ENCODE peak calls at places on chromosome 22, in six cellular contexts. One of them, this sample, is unnamed.

GRCh38 chr22:36865346-36865745 is 4.5 kb downstream of the NCF4 start:
- DNase-seq in BJ: no peak
- DNase-seq in AG08396: no peak
- DNase-seq in iPS DF 19.7: no peak
- DNase-seq in T1000: no peak
- DNase-seq in M059J: no peak
- DNase-seq in this sample: no peak

GRCh38 chr22:40676644-40677043 is 2.6 kb upstream of the MCHR1 start:
- DNase-seq in BJ: no peak
- DNase-seq in AG08396: no peak
- DNase-seq in iPS DF 19.7: no peak
- DNase-seq in T1000: no peak
- DNase-seq in M059J: no peak
- DNase-seq in this sample: no peak

GRCh38 chr22:37509026-37509886 is 10.0 kb downstream of the CARD10 start:
- DNase-seq in BJ: no peak
- DNase-seq in AG08396: no peak
- DNase-seq in iPS DF 19.7: no peak
- DNase-seq in T1000: no peak
- DNase-seq in M059J: no peak
- DNase-seq in this sample: no peak

GRCh38 chr22:30803679-30804078 is 109.0 kb downstream of the OSBP2 start:
- DNase-seq in BJ: no peak
- DNase-seq in AG08396: no peak
- DNase-seq in iPS DF 19.7: no peak
- DNase-seq in T1000: no peak
- DNase-seq in M059J: no peak
- DNase-seq in this sample: no peak

GRCh38 chr22:32389685-32390084 is 22.4 kb downstream of the RTCB start:
- DNase-seq in BJ: no peak
- DNase-seq in AG08396: no peak
- DNase-seq in iPS DF 19.7: no peak
- DNase-seq in T1000: no peak
- DNase-seq in M059J: peak
- DNase-seq in this sample: no peak

GRCh38 chr22:39620924-39621690 is 50.6 kb downstream of the CACNA1I start:
- DNase-seq in BJ: no peak
- DNase-seq in AG08396: no peak
- DNase-seq in iPS DF 19.7: no peak
- DNase-seq in T1000: no peak
- DNase-seq in M059J: no peak
- DNase-seq in this sample: no peak

GRCh38 chr22:24178021-24178431 is 3.3 kb upstream of the SUSD2 start:
- DNase-seq in BJ: no peak
- DNase-seq in AG08396: no peak
- DNase-seq in iPS DF 19.7: no peak
- DNase-seq in T1000: no peak
- DNase-seq in M059J: no peak
- DNase-seq in this sample: no peak

GRCh38 chr22:46508391-46508999 is 28.9 kb downstream of the CELSR1 start:
- DNase-seq in BJ: no peak
- DNase-seq in AG08396: no peak
- DNase-seq in iPS DF 19.7: no peak
- DNase-seq in T1000: no peak
- DNase-seq in M059J: no peak
- DNase-seq in this sample: no peak

GRCh38 chr22:23183107-23183698 is 2.9 kb downstream of the BCR start:
- DNase-seq in BJ: no peak
- DNase-seq in AG08396: peak
- DNase-seq in iPS DF 19.7: peak
- DNase-seq in T1000: no peak
- DNase-seq in M059J: peak
- DNase-seq in this sample: peak

GRCh38 chr22:32378703-32379272 is 21.1 kb downstream of the RFPL3 start:
- DNase-seq in BJ: no peak
- DNase-seq in AG08396: no peak
- DNase-seq in iPS DF 19.7: peak
- DNase-seq in T1000: no peak
- DNase-seq in M059J: peak
- DNase-seq in this sample: peak

GRCh38 chr22:39309881-39310714 is 9.3 kb downstream of the RPL3 start:
- DNase-seq in BJ: no peak
- DNase-seq in AG08396: no peak
- DNase-seq in iPS DF 19.7: no peak
- DNase-seq in T1000: no peak
- DNase-seq in M059J: peak
- DNase-seq in this sample: no peak

GRCh38 chr22:42562282-42562681 is 8.5 kb downstream of the SERHL2 start:
- DNase-seq in BJ: no peak
- DNase-seq in AG08396: no peak
- DNase-seq in iPS DF 19.7: no peak
- DNase-seq in T1000: no peak
- DNase-seq in M059J: no peak
- DNase-seq in this sample: no peak

GRCh38 chr22:40665312-40665711 is 14.0 kb upstream of the MCHR1 start:
- DNase-seq in BJ: peak
- DNase-seq in AG08396: peak
- DNase-seq in iPS DF 19.7: no peak
- DNase-seq in T1000: no peak
- DNase-seq in M059J: peak
- DNase-seq in this sample: no peak

GRCh38 chr22:29096736-29097669 is 24.2 kb downstream of the KREMEN1 start:
- DNase-seq in BJ: no peak
- DNase-seq in AG08396: no peak
- DNase-seq in iPS DF 19.7: no peak
- DNase-seq in T1000: no peak
- DNase-seq in M059J: no peak
- DNase-seq in this sample: no peak

GRCh38 chr22:25067851-25068421 is 115.4 kb downstream of the KIAA1671 start:
- DNase-seq in BJ: no peak
- DNase-seq in AG08396: peak
- DNase-seq in iPS DF 19.7: no peak
- DNase-seq in T1000: no peak
- DNase-seq in M059J: no peak
- DNase-seq in this sample: no peak

GRCh38 chr22:43483669-43484068 is 71.9 kb downstream of the MPPED1 start:
- DNase-seq in BJ: no peak
- DNase-seq in AG08396: no peak
- DNase-seq in iPS DF 19.7: no peak
- DNase-seq in T1000: no peak
- DNase-seq in M059J: no peak
- DNase-seq in this sample: no peak

GRCh38 chr22:42299586-42300285 is 29.3 kb upstream of the TCF20 start:
- DNase-seq in BJ: no peak
- DNase-seq in AG08396: no peak
- DNase-seq in iPS DF 19.7: peak
- DNase-seq in T1000: no peak
- DNase-seq in M059J: no peak
- DNase-seq in this sample: no peak

GRCh38 chr22:44669725-44670027 is 32.3 kb upstream of the PRR5 start:
- DNase-seq in BJ: no peak
- DNase-seq in AG08396: peak
- DNase-seq in iPS DF 19.7: no peak
- DNase-seq in T1000: no peak
- DNase-seq in M059J: no peak
- DNase-seq in this sample: no peak

GRCh38 chr22:20238567-20239062 is 29.5 kb downstream of the RTN4R start:
- DNase-seq in BJ: no peak
- DNase-seq in AG08396: peak
- DNase-seq in iPS DF 19.7: no peak
- DNase-seq in T1000: no peak
- DNase-seq in M059J: peak
- DNase-seq in this sample: peak

GRCh38 chr22:31631381-31631780 is 30.6 kb downstream of the PISD start:
- DNase-seq in BJ: no peak
- DNase-seq in AG08396: peak
- DNase-seq in iPS DF 19.7: no peak
- DNase-seq in T1000: no peak
- DNase-seq in M059J: no peak
- DNase-seq in this sample: no peak

GRCh38 chr22:39908737-39909136 is 7.9 kb downstream of the GRAP2 start:
- DNase-seq in BJ: no peak
- DNase-seq in AG08396: no peak
- DNase-seq in iPS DF 19.7: no peak
- DNase-seq in T1000: no peak
- DNase-seq in M059J: peak
- DNase-seq in this sample: no peak

GRCh38 chr22:40463017-40463631 is 92.7 kb downstream of the SGSM3 start:
- DNase-seq in BJ: no peak
- DNase-seq in AG08396: no peak
- DNase-seq in iPS DF 19.7: no peak
- DNase-seq in T1000: no peak
- DNase-seq in M059J: no peak
- DNase-seq in this sample: no peak

GRCh38 chr22:18998998-18999397 is 62.9 kb upstream of the PRODH start:
- DNase-seq in BJ: no peak
- DNase-seq in AG08396: no peak
- DNase-seq in iPS DF 19.7: peak
- DNase-seq in T1000: no peak
- DNase-seq in M059J: no peak
- DNase-seq in this sample: peak

GRCh38 chr22:40383905-40384304 is 13.5 kb downstream of the SGSM3 start:
- DNase-seq in BJ: no peak
- DNase-seq in AG08396: no peak
- DNase-seq in iPS DF 19.7: no peak
- DNase-seq in T1000: no peak
- DNase-seq in M059J: peak
- DNase-seq in this sample: no peak

GRCh38 chr22:48566741-48567140 is 1260.9 kb downstream of the BRD1 start:
- DNase-seq in BJ: no peak
- DNase-seq in AG08396: no peak
- DNase-seq in iPS DF 19.7: no peak
- DNase-seq in T1000: no peak
- DNase-seq in M059J: no peak
- DNase-seq in this sample: no peak

GRCh38 chr22:49633010-49633324 is 194.7 kb downstream of the BRD1 start:
- DNase-seq in BJ: no peak
- DNase-seq in AG08396: no peak
- DNase-seq in iPS DF 19.7: no peak
- DNase-seq in T1000: no peak
- DNase-seq in M059J: no peak
- DNase-seq in this sample: no peak

GRCh38 chr22:41355895-41356294 is 25.8 kb upstream of the TEF start:
- DNase-seq in BJ: no peak
- DNase-seq in AG08396: no peak
- DNase-seq in iPS DF 19.7: no peak
- DNase-seq in T1000: no peak
- DNase-seq in M059J: no peak
- DNase-seq in this sample: no peak

GRCh38 chr22:42425337-42425988 is 6.7 kb downstream of the NFAM1 start:
- DNase-seq in BJ: no peak
- DNase-seq in AG08396: no peak
- DNase-seq in iPS DF 19.7: no peak
- DNase-seq in T1000: no peak
- DNase-seq in M059J: no peak
- DNase-seq in this sample: no peak

GRCh38 chr22:17869285-17870096 is 95.2 kb upstream of the BID start:
- DNase-seq in BJ: no peak
- DNase-seq in AG08396: no peak
- DNase-seq in iPS DF 19.7: no peak
- DNase-seq in T1000: no peak
- DNase-seq in M059J: no peak
- DNase-seq in this sample: no peak

GRCh38 chr22:44523981-44524759 is 26.1 kb upstream of the RTL6 start:
- DNase-seq in BJ: peak
- DNase-seq in AG08396: peak
- DNase-seq in iPS DF 19.7: no peak
- DNase-seq in T1000: no peak
- DNase-seq in M059J: peak
- DNase-seq in this sample: no peak

GRCh38 chr22:22755778-22756100 is 111.3 kb downstream of the GGTLC2 start:
- DNase-seq in BJ: no peak
- DNase-seq in AG08396: no peak
- DNase-seq in iPS DF 19.7: no peak
- DNase-seq in T1000: no peak
- DNase-seq in M059J: no peak
- DNase-seq in this sample: no peak

GRCh38 chr22:32951807-32952153 is 106.4 kb downstream of the SYN3 start:
- DNase-seq in BJ: no peak
- DNase-seq in AG08396: no peak
- DNase-seq in iPS DF 19.7: no peak
- DNase-seq in T1000: no peak
- DNase-seq in M059J: no peak
- DNase-seq in this sample: no peak

GRCh38 chr22:25777870-25778269 is 35.9 kb downstream of the MYO18B start:
- DNase-seq in BJ: no peak
- DNase-seq in AG08396: peak
- DNase-seq in iPS DF 19.7: no peak
- DNase-seq in T1000: no peak
- DNase-seq in M059J: peak
- DNase-seq in this sample: no peak

GRCh38 chr22:49547751-49548239 is 279.9 kb downstream of the BRD1 start:
- DNase-seq in BJ: no peak
- DNase-seq in AG08396: no peak
- DNase-seq in iPS DF 19.7: no peak
- DNase-seq in T1000: no peak
- DNase-seq in M059J: no peak
- DNase-seq in this sample: no peak

GRCh38 chr22:46379301-46379930 is 43.9 kb downstream of the TRMU start:
- DNase-seq in BJ: no peak
- DNase-seq in AG08396: no peak
- DNase-seq in iPS DF 19.7: no peak
- DNase-seq in T1000: no peak
- DNase-seq in M059J: no peak
- DNase-seq in this sample: no peak

GRCh38 chr22:36156515-36157419 is 3.8 kb downstream of the APOL3 start:
- DNase-seq in BJ: peak
- DNase-seq in AG08396: peak
- DNase-seq in iPS DF 19.7: peak
- DNase-seq in T1000: peak
- DNase-seq in M059J: peak
- DNase-seq in this sample: no peak

GRCh38 chr22:43090130-43090789 is 1.1 kb upstream of the TTLL1 start:
- DNase-seq in BJ: peak
- DNase-seq in AG08396: peak
- DNase-seq in iPS DF 19.7: no peak
- DNase-seq in T1000: peak
- DNase-seq in M059J: peak
- DNase-seq in this sample: no peak

GRCh38 chr22:32531955-32532818 is 57.6 kb downstream of the FBXO7 start:
- DNase-seq in BJ: peak
- DNase-seq in AG08396: peak
- DNase-seq in iPS DF 19.7: peak
- DNase-seq in T1000: peak
- DNase-seq in M059J: peak
- DNase-seq in this sample: peak

GRCh38 chr22:20439928-20440575 is 2.4 kb upstream of the SCARF2 start:
- DNase-seq in BJ: no peak
- DNase-seq in AG08396: no peak
- DNase-seq in iPS DF 19.7: no peak
- DNase-seq in T1000: no peak
- DNase-seq in M059J: no peak
- DNase-seq in this sample: no peak

This sample was measured in iPS DF 6.9.